ENCODE peak calls at places on chromosomes 1 and 21, in nine cellular contexts. B, E, G, O, J, X, I, W and A are unnamed samples.

GRCh38 chr1:223711173-223711572 is 1.2 kb upstream of the CAPN2 start:
- DNase-seq in B (no peak), E (no peak), G (no peak), O (no peak), J (no peak), X (no peak), I (no peak), W (no peak), A (no peak)

GRCh38 chr1:1306070-1306660 is 1.6 kb downstream of the ACAP3 start:
- DNase-seq in B (no peak), E (peak; percentile 40), G (no peak), O (no peak), J (no peak), X (no peak), I (no peak), W (no peak), A (no peak)

GRCh38 chr1:229058111-229058551 is 212.8 kb upstream of the RAB4A start:
- DNase-seq in B (no peak), E (no peak), G (no peak), O (no peak), J (no peak), X (peak; percentile 22), I (no peak), W (no peak), A (no peak)

GRCh38 chr1:69175078-69175477 is 392.6 kb upstream of the LRRC7 start:
- DNase-seq in B (no peak), E (no peak), G (no peak), O (no peak), J (no peak), X (no peak), I (no peak), W (no peak), A (no peak)

GRCh38 chr1:236421850-236422516 is 27.9 kb downstream of the EDARADD start:
- DNase-seq in B (no peak), E (no peak), G (no peak), O (no peak), J (no peak), X (no peak), I (no peak), W (no peak), A (no peak)

GRCh38 chr1:245046310-245046709 is 108.5 kb upstream of the KIF26B start:
- DNase-seq in B (no peak), E (no peak), G (no peak), O (no peak), J (no peak), X (no peak), I (no peak), W (no peak), A (no peak)

GRCh38 chr1:51671527-51672325 is 54.8 kb downstream of the OSBPL9 start:
- DNase-seq in B (peak; percentile 82), E (no peak), G (no peak), O (no peak), J (no peak), X (no peak), I (peak; percentile 92), W (no peak), A (no peak)

GRCh38 chr1:1058921-1059493 is 15.1 kb downstream of the RNF223 start:
- DNase-seq in B (no peak), E (peak; percentile 39), G (no peak), O (no peak), J (no peak), X (no peak), I (no peak), W (no peak), A (peak; percentile 94)

GRCh38 chr1:73674945-73675561 is 522.9 kb downstream of the LRRIQ3 start:
- DNase-seq in B (no peak), E (peak; percentile 34), G (peak; percentile 8), O (no peak), J (no peak), X (no peak), I (no peak), W (no peak), A (no peak)

GRCh38 chr1:104791030-104791429 is 1041.3 kb downstream of the AMY1C start:
- DNase-seq in B (no peak), E (no peak), G (no peak), O (no peak), J (no peak), X (no peak), I (no peak), W (no peak), A (no peak)

GRCh38 chr1:117598489-117598888 is 7.4 kb upstream of the TENT5C start:
- DNase-seq in B (no peak), E (no peak), G (no peak), O (no peak), J (no peak), X (no peak), I (no peak), W (no peak), A (peak; percentile 55)

GRCh38 chr1:6757719-6758435 is 27.4 kb upstream of the CAMTA1 start:
- DNase-seq in B (no peak), E (peak; percentile 53), G (no peak), O (no peak), J (no peak), X (no peak), I (no peak), W (no peak), A (peak; percentile 37)

GRCh38 chr1:40732756-40733301 is 41.3 kb downstream of the NFYC start:
- DNase-seq in B (peak; percentile 24), E (no peak), G (no peak), O (no peak), J (no peak), X (no peak), I (no peak), W (no peak), A (no peak)

GRCh38 chr1:220878223-220879081 is 791 bp upstream of the HLX start:
- DNase-seq in B (no peak), E (no peak), G (peak; percentile 23), O (peak; percentile 58), J (no peak), X (no peak), I (no peak), W (no peak), A (no peak)

GRCh38 chr21:46392921-46393320 is 65.8 kb upstream of the DIP2A start:
- DNase-seq in B (peak; percentile 41), E (peak; percentile 94), G (no peak), O (peak; percentile 64), J (peak; percentile 27), X (no peak), I (peak; percentile 14), W (no peak), A (no peak)

GRCh38 chr1:175062339-175062738 is 5.3 kb upstream of the TNN start:
- DNase-seq in B (no peak), E (no peak), G (no peak), O (no peak), J (no peak), X (no peak), I (no peak), W (no peak), A (no peak)

GRCh38 chr1:85437139-85437538 is 27.8 kb downstream of the DDAH1 start:
- DNase-seq in B (no peak), E (no peak), G (no peak), O (no peak), J (no peak), X (no peak), I (no peak), W (no peak), A (no peak)

GRCh38 chr1:204335085-204335484 is 24.6 kb downstream of the PLEKHA6 start:
- DNase-seq in B (no peak), E (no peak), G (no peak), O (no peak), J (no peak), X (no peak), I (no peak), W (no peak), A (no peak)

GRCh38 chr1:223887724-223888428 is 42.1 kb upstream of the TP53BP2 start:
- DNase-seq in B (peak; percentile 99), E (peak; percentile 85), G (no peak), O (peak; percentile 43), J (peak; percentile 92), X (no peak), I (peak; percentile 99), W (peak; percentile 24), A (no peak)

GRCh38 chr1:160069460-160070231 is at the start of gene KCNJ10:
- DNase-seq in B (no peak), E (no peak), G (no peak), O (no peak), J (no peak), X (no peak), I (no peak), W (no peak), A (no peak)

GRCh38 chr21:32377991-32378390 is 14.8 kb downstream of the URB1 start:
- DNase-seq in B (no peak), E (no peak), G (peak; percentile 47), O (no peak), J (no peak), X (no peak), I (no peak), W (no peak), A (no peak)

GRCh38 chr1:47818682-47819502 is 178.3 kb downstream of the TRABD2B start:
- DNase-seq in B (peak; percentile 6), E (no peak), G (no peak), O (peak; percentile 45), J (no peak), X (no peak), I (peak; percentile 32), W (no peak), A (no peak)

GRCh38 chr1:202589190-202589680 is 121.0 kb downstream of the SYT2 start:
- DNase-seq in B (peak; percentile 99), E (peak; percentile 95), G (no peak), O (peak; percentile 90), J (peak; percentile 99), X (no peak), I (peak; percentile 98), W (peak; percentile 92), A (no peak)

GRCh38 chr1:226438007-226438406 is 30.1 kb upstream of the PARP1 start:
- DNase-seq in B (no peak), E (no peak), G (no peak), O (no peak), J (no peak), X (no peak), I (no peak), W (peak; percentile 32), A (no peak)

GRCh38 chr1:65393345-65393744 is 27.1 kb upstream of the LEPR start:
- DNase-seq in B (peak; percentile 32), E (peak; percentile 7), G (no peak), O (no peak), J (no peak), X (peak; percentile 6), I (peak; percentile 44), W (no peak), A (no peak)

GRCh38 chr1:150259758-150260669 is 2.4 kb downstream of the CA14 start:
- DNase-seq in B (no peak), E (no peak), G (no peak), O (no peak), J (no peak), X (no peak), I (no peak), W (no peak), A (no peak)

GRCh38 chr1:241706967-241707366 is 54.9 kb downstream of the WDR64 start:
- DNase-seq in B (peak; percentile 39), E (peak; percentile 42), G (no peak), O (no peak), J (peak; percentile 39), X (no peak), I (no peak), W (peak; percentile 42), A (no peak)

GRCh38 chr1:89812992-89813391 is 7.8 kb upstream of the LRRC8D start:
- DNase-seq in B (no peak), E (peak; percentile 42), G (no peak), O (no peak), J (no peak), X (no peak), I (no peak), W (no peak), A (no peak)

GRCh38 chr1:54283214-54283996 is 83.4 kb downstream of the MRPL37 start:
- DNase-seq in B (no peak), E (no peak), G (no peak), O (no peak), J (no peak), X (no peak), I (no peak), W (no peak), A (peak; percentile 48)

GRCh38 chr1:223771814-223772770 is 59.8 kb downstream of the CAPN2 start:
- DNase-seq in B (peak; percentile 93), E (peak; percentile 75), G (peak; percentile 34), O (peak; percentile 69), J (peak; percentile 51), X (no peak), I (peak; percentile 95), W (peak; percentile 80), A (peak; percentile 94)

GRCh38 chr1:224333309-224333926 is 3.4 kb upstream of the NVL start:
- DNase-seq in B (no peak), E (peak; percentile 68), G (peak; percentile 73), O (no peak), J (peak; percentile 28), X (no peak), I (no peak), W (peak; percentile 57), A (peak; percentile 49)